ENCODE peak calls at places on chromosomes 3 and 15, in four cellular contexts. X is skeletal muscle cell; Q is activated CD4-positive, alpha-beta T cell treated with anti-CD3 and anti-CD28 coated beads, Interleukin-2, amount 50 U/mL, for 1 hour; R is A549. A is an unnamed sample.

GRCh38 chr3:12894629-12895028 is 53.3 kb upstream of the RPL32 start:
- DNase-seq in Q (no peak), X (no peak), R (no peak), A (no peak)

GRCh38 chr3:189902230-189903186 is 218.2 kb downstream of the P3H2 start:
- DNase-seq in R (no peak), X (peak), Q (no peak), A (no peak)

GRCh38 chr3:148763921-148764320 is 63.7 kb upstream of the CPB1 start:
- DNase-seq in R (no peak), X (no peak), Q (no peak), A (no peak)

GRCh38 chr3:141465221-141465620 is 21.6 kb upstream of the RASA2 start:
- DNase-seq in Q (no peak), X (no peak), R (no peak), A (no peak)

GRCh38 chr15:32879980-32880379 is 162.2 kb downstream of the GREM1 start:
- DNase-seq in X (no peak), R (no peak), Q (no peak), A (no peak)

GRCh38 chr3:192079098-192079497 is 618.1 kb downstream of the PYDC2 start:
- DNase-seq in X (no peak), R (no peak), Q (no peak), A (no peak)

GRCh38 chr3:126473292-126474168 is 2.2 kb downstream of the ZXDC start:
- DNase-seq in Q (no peak), R (no peak), X (no peak), A (no peak)

GRCh38 chr3:108388136-108389132 is 92.1 kb downstream of the HHLA2 start:
- DNase-seq in R (no peak), Q (no peak), X (no peak), A (no peak)

GRCh38 chr15:79932447-79932846 is 35.6 kb upstream of the MTHFS start:
- DNase-seq in X (no peak), Q (no peak), R (no peak), A (no peak)

GRCh38 chr3:47128110-47128509 is 35.8 kb downstream of the SETD2 start:
- DNase-seq in Q (no peak), X (no peak), R (no peak), A (no peak)

GRCh38 chr15:61997786-61998185 is 62.5 kb downstream of the VPS13C start:
- DNase-seq in R (no peak), X (peak), Q (no peak), A (no peak)

GRCh38 chr15:70111203-70112017 is 13.7 kb upstream of the TLE3 start:
- DNase-seq in R (peak), X (peak), Q (no peak), A (peak)

GRCh38 chr15:37102315-37103021 is 2.1 kb upstream of the MEIS2 start:
- DNase-seq in X (no peak), Q (no peak), R (peak), A (no peak)

GRCh38 chr15:72892986-72893385 is 109.4 kb upstream of the ADPGK start:
- DNase-seq in X (no peak), R (no peak), Q (no peak), A (no peak)

GRCh38 chr3:45632956-45633355 is 38.4 kb downstream of the LIMD1 start:
- DNase-seq in Q (no peak), X (no peak), R (no peak), A (no peak)

GRCh38 chr3:17195856-17196604 is 311.3 kb downstream of the PLCL2 start:
- DNase-seq in X (no peak), Q (no peak), R (no peak), A (no peak)

GRCh38 chr3:114671741-114672510 is 378.1 kb downstream of the TIGIT start:
- DNase-seq in Q (no peak), R (no peak), X (no peak), A (no peak)

GRCh38 chr3:186413615-186414415 is 51.8 kb upstream of the DGKG start:
- DNase-seq in R (peak), X (peak), Q (peak), A (no peak)

GRCh38 chr15:26013946-26014345 is 150.8 kb upstream of the ATP10A start:
- DNase-seq in X (no peak), R (no peak), Q (no peak), A (no peak)

GRCh38 chr3:365268-365667 is 168.7 kb downstream of the CHL1 start:
- DNase-seq in R (peak), Q (no peak), X (no peak), A (no peak)

GRCh38 chr15:98727115-98728040 is 79.0 kb downstream of the IGF1R start:
- DNase-seq in R (peak), X (peak), Q (no peak), A (no peak)

GRCh38 chr15:54500330-54500729 is 522.1 kb downstream of the UNC13C start:
- DNase-seq in X (no peak), R (no peak), Q (no peak), A (no peak)

GRCh38 chr3:46062679-46063078 is 35.4 kb upstream of the XCR1 start:
- DNase-seq in X (no peak), R (no peak), Q (no peak), A (no peak)

GRCh38 chr3:87186631-87187159 is 40.4 kb upstream of the CHMP2B start:
- DNase-seq in Q (no peak), X (no peak), R (no peak), A (no peak)

GRCh38 chr15:43107741-43108140 is 1.9 kb upstream of the UBR1 start:
- DNase-seq in X (no peak), Q (no peak), R (no peak), A (no peak)

GRCh38 chr15:28900041-28900891 is 14.5 kb downstream of the APBA2 start:
- DNase-seq in R (no peak), Q (no peak), X (no peak), A (no peak)

GRCh38 chr3:50246517-50246954 is 10.5 kb downstream of the GNAI2 start:
- DNase-seq in Q (peak), R (peak), X (peak), A (no peak)

GRCh38 chr15:61196711-61197110 is 32.4 kb downstream of the RORA start:
- DNase-seq in R (no peak), X (no peak), Q (no peak), A (no peak)

GRCh38 chr3:81876826-81877225 is 115.4 kb upstream of the GBE1 start:
- DNase-seq in X (no peak), Q (no peak), R (no peak), A (no peak)

GRCh38 chr3:55434789-55435188 is 52.3 kb downstream of the WNT5A start:
- DNase-seq in R (peak), X (no peak), Q (no peak), A (no peak)

GRCh38 chr3:72278349-72279067 is 493.6 kb upstream of the PROK2 start:
- DNase-seq in X (no peak), R (no peak), Q (no peak), A (no peak)

GRCh38 chr3:103926936-103927335 is 1439.8 kb upstream of the ALCAM start:
- DNase-seq in X (no peak), R (no peak), Q (no peak), A (no peak)